ENCODE peak calls at places on chromosome 12, in eight cellular contexts. U is T-helper 17 cell; D is activated naive CD8-positive, alpha-beta T cell treated with anti-CD3 and anti-CD28 coated beads, Interleukin-2, amount 10 ng/mL, durations not matched to agents 7 days and 5 days; V is GM12878; E is activated naive CD4-positive, alpha-beta T cell treated with anti-CD3 and anti-CD28 coated beads, Interleukin-2, amount 50 U/mL, for 72 hours; I is left cardiac atrium; R is CD8-positive, alpha-beta T cell; S is stimulated activated naive CD8-positive, alpha-beta T cell treated with anti-CD3 and anti-CD28 coated beads, Interleukin-15, amount 100 ng/mL, for 72 hours. A is an unnamed sample.

GRCh38 chr12:75438052-75438754 is 42.4 kb upstream of the GLIPR1 start:
- ATAC-seq in V (peak), E (peak), I (no peak), D (peak), U (peak), R (peak), S (no peak), A (no peak)

GRCh38 chr12:108565976-108566375 is 3.6 kb downstream of the ISCU start:
- ATAC-seq in S (peak), I (no peak), R (no peak), E (no peak), V (peak), U (no peak), D (no peak), A (peak)

GRCh38 chr12:59938190-59938962 is 342.5 kb downstream of the SLC16A7 start:
- ATAC-seq in V (no peak), U (no peak), I (no peak), E (no peak), R (no peak), S (no peak), D (no peak), A (no peak)

GRCh38 chr12:49367381-49368239 is at the start of gene SPATS2:
- ATAC-seq in R (no peak), D (no peak), V (peak), I (peak), E (no peak), U (no peak), S (no peak), A (no peak)

GRCh38 chr12:5456906-5457305 is 25.0 kb downstream of the NTF3 start:
- ATAC-seq in I (peak), E (no peak), R (no peak), V (no peak), S (no peak), U (no peak), D (no peak), A (no peak)

GRCh38 chr12:52178984-52179383 is 12.8 kb downstream of the KRT80 start:
- ATAC-seq in U (no peak), S (no peak), D (no peak), E (no peak), I (peak), R (no peak), V (no peak), A (no peak)

GRCh38 chr12:117497407-117497806 is 136.0 kb upstream of the NOS1 start:
- ATAC-seq in V (no peak), R (no peak), U (no peak), E (no peak), I (no peak), D (no peak), S (no peak), A (no peak)

GRCh38 chr12:65121049-65121955 is at the start of gene WIF1:
- ATAC-seq in E (peak), V (peak), S (peak), I (peak), D (peak), U (peak), R (peak), A (peak)

GRCh38 chr12:33672879-33673577 is 233.4 kb upstream of the SYT10 start:
- ATAC-seq in U (no peak), S (no peak), D (no peak), E (no peak), V (no peak), R (no peak), I (no peak), A (no peak)

GRCh38 chr12:62313727-62314380 is 53.6 kb downstream of the USP15 start:
- ATAC-seq in V (no peak), E (no peak), I (no peak), S (no peak), D (no peak), U (no peak), R (no peak), A (no peak)

GRCh38 chr12:54404061-54405004 is 14.7 kb downstream of the ITGA5 start:
- ATAC-seq in D (no peak), V (peak), R (peak), S (peak), E (peak), U (peak), I (no peak), A (no peak)

GRCh38 chr12:119868992-119869391 is 8.1 kb downstream of the CIT start:
- ATAC-seq in R (no peak), E (no peak), U (peak), I (no peak), V (no peak), D (no peak), S (no peak), A (no peak)

GRCh38 chr12:74689071-74689655 is 151.5 kb downstream of the ATXN7L3B start:
- ATAC-seq in U (no peak), V (peak), E (no peak), D (no peak), I (no peak), R (no peak), S (no peak), A (no peak)

GRCh38 chr12:109951136-109951535 is 45.0 kb downstream of the GIT2 start:
- ATAC-seq in I (peak), D (no peak), E (no peak), V (no peak), S (no peak), U (no peak), R (no peak), A (no peak)

GRCh38 chr12:7221486-7221885 is 32.0 kb downstream of the PEX5 start:
- ATAC-seq in R (no peak), V (no peak), E (no peak), D (no peak), I (no peak), U (no peak), S (no peak), A (no peak)

GRCh38 chr12:64578556-64578955 is 31.7 kb upstream of the RASSF3 start:
- ATAC-seq in R (no peak), E (no peak), D (no peak), I (no peak), V (no peak), U (no peak), S (no peak), A (no peak)

GRCh38 chr12:123938679-123939480 is 33.8 kb downstream of the CCDC92 start:
- ATAC-seq in S (no peak), R (no peak), E (no peak), D (no peak), I (no peak), V (peak), U (no peak), A (no peak)

GRCh38 chr12:76247992-76248391 is 100.2 kb downstream of the BBS10 start:
- ATAC-seq in U (no peak), E (no peak), I (no peak), S (no peak), V (no peak), R (no peak), D (no peak), A (no peak)

GRCh38 chr12:93616584-93617101 is 44.2 kb downstream of the SOCS2 start:
- ATAC-seq in D (no peak), S (no peak), V (no peak), E (no peak), R (no peak), U (no peak), I (peak), A (peak)

GRCh38 chr12:81610955-81611889 is 147.9 kb downstream of the PPFIA2 start:
- ATAC-seq in D (peak), U (no peak), E (peak), S (peak), I (no peak), R (no peak), V (peak), A (peak)

GRCh38 chr12:94732367-94732990 is 82.1 kb upstream of the TMCC3 start:
- ATAC-seq in R (no peak), I (peak), D (no peak), E (no peak), S (no peak), V (no peak), U (no peak), A (no peak)

GRCh38 chr12:54561164-54561563 is 11.8 kb downstream of the PDE1B start:
- ATAC-seq in R (no peak), I (peak), E (peak), S (no peak), V (peak), D (peak), U (no peak), A (no peak)

GRCh38 chr12:109387425-109388166 is 39.9 kb downstream of the MYO1H start:
- ATAC-seq in R (no peak), U (no peak), V (peak), S (no peak), E (no peak), D (no peak), I (no peak), A (no peak)

GRCh38 chr12:94145231-94145979 is 3.0 kb upstream of the PLXNC1 start:
- ATAC-seq in S (no peak), V (no peak), E (no peak), R (no peak), U (no peak), I (no peak), D (no peak), A (no peak)

GRCh38 chr12:111936869-111937268 is 76.1 kb downstream of the TMEM116 start:
- ATAC-seq in R (no peak), D (no peak), U (no peak), S (no peak), V (no peak), E (no peak), I (no peak), A (no peak)

GRCh38 chr12:96054262-96054645 is 18.9 kb upstream of the LTA4H start:
- ATAC-seq in E (no peak), R (no peak), U (no peak), D (no peak), V (no peak), S (no peak), I (peak), A (no peak)

GRCh38 chr12:94195483-94195882 is 47.1 kb downstream of the PLXNC1 start:
- ATAC-seq in S (no peak), D (no peak), R (no peak), I (no peak), U (no peak), E (no peak), V (no peak), A (no peak)

GRCh38 chr12:110896559-110896958 is 23.8 kb downstream of the MYL2 start:
- ATAC-seq in S (no peak), V (no peak), E (no peak), D (no peak), R (no peak), U (no peak), I (no peak), A (no peak)

GRCh38 chr12:7092229-7092985 is at the start of gene C1R:
- ATAC-seq in R (peak), U (peak), I (peak), E (peak), S (peak), D (peak), V (peak), A (peak)

GRCh38 chr12:122067966-122068365 is 10.6 kb upstream of the MLXIP start:
- ATAC-seq in D (peak), U (peak), E (peak), V (peak), S (peak), I (no peak), R (peak), A (peak)

GRCh38 chr12:68814490-68815231 is 6.7 kb downstream of the MDM2 start:
- ATAC-seq in I (no peak), S (no peak), D (no peak), V (peak), E (no peak), R (no peak), U (no peak), A (no peak)

GRCh38 chr12:16174282-16174681 is 103.2 kb downstream of the SLC15A5 start:
- ATAC-seq in D (no peak), U (no peak), V (no peak), S (no peak), R (no peak), E (no peak), I (no peak), A (no peak)

GRCh38 chr12:93113317-93114006 is 184.4 kb upstream of the EEA1 start:
- ATAC-seq in E (no peak), D (no peak), R (no peak), S (no peak), U (no peak), V (no peak), I (peak), A (no peak)

GRCh38 chr12:56600753-56601152 is 29.4 kb downstream of the BAZ2A start:
- ATAC-seq in I (no peak), R (no peak), V (no peak), E (no peak), U (no peak), S (no peak), D (no peak), A (no peak)

GRCh38 chr12:53212931-53213330 is 5.9 kb upstream of the ITGB7 start:
- ATAC-seq in R (no peak), S (no peak), V (no peak), I (no peak), D (no peak), E (no peak), U (peak), A (no peak)

GRCh38 chr12:123062682-123063426 is 82.4 kb downstream of the ARL6IP4 start:
- ATAC-seq in E (peak), I (peak), U (no peak), R (no peak), D (no peak), S (peak), V (peak), A (peak)

GRCh38 chr12:42918387-42918786 is 328.8 kb upstream of the PRICKLE1 start:
- ATAC-seq in U (no peak), E (no peak), V (no peak), S (no peak), D (no peak), R (no peak), I (peak), A (no peak)

GRCh38 chr12:10395390-10395998 is 5.7 kb upstream of the KLRK1 start:
- ATAC-seq in I (peak), U (peak), V (peak), E (peak), D (peak), R (peak), S (peak), A (peak)

GRCh38 chr12:45244561-45245348 is 28.9 kb downstream of the ANO6 start:
- ATAC-seq in I (peak), V (peak), U (peak), S (peak), E (peak), R (peak), D (no peak), A (peak)

A was measured in stimulated activated memory B cell treated with anti-CD40 and anti-IgM and Interleukin-4, amounts not matched to agents 10 μg/mL and 1 μg/mL and 100 μg/mL, for 72 hours.